ENCODE peak calls at places on chromosomes 13 and 19, in four cellular contexts. B, Y, T and E are unnamed samples.

GRCh38 chr19:39469036-39469435 is 11.6 kb upstream of the TIMM50 start:
- DNase-seq in T (no peak), B (no peak), Y (no peak), E (no peak)

GRCh38 chr19:41083516-41083915 is 4.7 kb upstream of the CYP2A13 start:
- DNase-seq in B (no peak), T (no peak), Y (no peak), E (no peak)

GRCh38 chr19:14113762-14114414 is 3.7 kb downstream of the PRKACA start:
- DNase-seq in Y (no peak), B (peak), T (no peak), E (no peak)

GRCh38 chr19:16825312-16826168 is 3.7 kb upstream of the SIN3B start:
- DNase-seq in Y (no peak), T (no peak), B (no peak), E (no peak)

GRCh38 chr13:30429721-30430694 is 7.7 kb downstream of the UBE2L5 start:
- DNase-seq in T (peak), Y (peak), B (no peak), E (no peak)

GRCh38 chr13:20702945-20703784 is at the start of gene IL17D:
- DNase-seq in B (peak), T (no peak), Y (no peak), E (no peak)

GRCh38 chr13:28337196-28338045 is 157.5 kb downstream of the FLT1 start:
- DNase-seq in B (no peak), T (no peak), Y (no peak), E (no peak)

GRCh38 chr13:30872195-30872594 is 33.9 kb upstream of the MEDAG start:
- DNase-seq in T (no peak), B (no peak), Y (no peak), E (no peak)

GRCh38 chr19:2325261-2326046 is 2.9 kb downstream of the LSM7 start:
- DNase-seq in B (no peak), T (no peak), Y (no peak), E (no peak)

GRCh38 chr19:14002571-14003278 is 3.4 kb downstream of the RFX1 start:
- DNase-seq in T (peak), Y (no peak), B (no peak), E (no peak)

GRCh38 chr13:44576396-44577235 is 486 bp upstream of the TSC22D1 start:
- DNase-seq in T (no peak), Y (no peak), B (peak), E (no peak)

GRCh38 chr19:13396256-13397080 is 109.8 kb downstream of the CACNA1A start:
- DNase-seq in T (no peak), B (peak), Y (peak), E (peak)

GRCh38 chr13:95948646-95949045 is 104.6 kb downstream of the UGGT2 start:
- DNase-seq in T (no peak), Y (no peak), B (no peak), E (no peak)

GRCh38 chr19:3545669-3546034 is 6.7 kb downstream of the TEKTIP1 start:
- DNase-seq in B (no peak), T (no peak), Y (no peak), E (no peak)

GRCh38 chr13:51349016-51349415 is 9.5 kb downstream of the SERPINE3 start:
- DNase-seq in B (no peak), T (no peak), Y (no peak), E (no peak)

GRCh38 chr13:70310720-70311119 is 202.5 kb upstream of the KLHL1 start:
- DNase-seq in T (no peak), Y (no peak), B (no peak), E (peak)

GRCh38 chr13:75329723-75330122 is 152.2 kb downstream of the TBC1D4 start:
- DNase-seq in Y (no peak), T (no peak), B (no peak), E (peak)

GRCh38 chr13:114161644-114162532 is 17.2 kb upstream of the CFAP97D2 start:
- DNase-seq in B (no peak), T (no peak), Y (no peak), E (peak)
- TF ChIP-seq POLR2AphosphoS2 in B (no peak), T (no peak), Y (no peak), E (no peak)

DNA sequence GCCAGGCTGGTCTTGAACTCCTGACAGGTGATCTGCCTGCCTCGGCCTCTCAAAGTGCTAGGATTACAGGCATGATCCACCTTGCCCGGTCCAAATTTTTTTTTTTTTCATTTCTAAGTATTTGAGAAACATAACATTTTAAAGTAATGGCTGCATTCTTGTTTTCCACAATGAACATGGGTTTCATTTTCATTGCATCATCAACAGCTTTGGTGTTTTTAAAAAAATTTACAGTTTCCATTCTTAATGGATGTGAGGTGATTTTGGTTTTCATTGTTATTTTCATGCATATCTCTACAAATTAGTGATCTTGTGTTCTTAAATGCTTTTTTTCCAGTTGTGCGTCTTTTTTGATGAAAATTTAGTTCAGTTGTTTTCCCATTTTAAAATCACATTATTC is 27.5 kb downstream of the ZNF429 start:
- DNase-seq in Y (no peak), T (no peak), B (no peak), E (no peak)
- TF ChIP-seq POLR2AphosphoS2 in Y (no peak), T (no peak), B (no peak), E (no peak)

GRCh38 chr19:52140077-52140710 is 456 bp upstream of the ZNF616 start:
- DNase-seq in T (no peak), B (no peak), Y (no peak), E (peak)
- TF ChIP-seq POLR2AphosphoS2 in T (no peak), B (no peak), Y (no peak), E (no peak)

GRCh38 chr19:42285546-42285945 is 16.4 kb upstream of the PRR19 start:
- DNase-seq in T (no peak), B (no peak), Y (peak), E (no peak)
- TF ChIP-seq POLR2AphosphoS2 in T (no peak), B (no peak), Y (no peak), E (no peak)

GRCh38 chr19:51541458-51542357 is 10.2 kb upstream of the SIGLEC6 start:
- DNase-seq in B (peak), Y (no peak), T (no peak), E (no peak)
- TF ChIP-seq POLR2AphosphoS2 in B (no peak), Y (no peak), T (no peak), E (no peak)

GRCh38 chr13:39765801-39766463 is 110.5 kb downstream of the COG6 start:
- DNase-seq in T (no peak), Y (no peak), B (no peak), E (no peak)
- TF ChIP-seq POLR2AphosphoS2 in T (no peak), Y (no peak), B (no peak), E (no peak)

GRCh38 chr13:49936085-49936942 is at the start of gene SPRYD7:
- DNase-seq in Y (peak), T (peak), B (peak), E (peak)
- TF ChIP-seq POLR2AphosphoS2 in Y (no peak), T (no peak), B (no peak), E (no peak)

GRCh38 chr19:44988896-44989563 is 12.2 kb upstream of the RELB start:
- DNase-seq in T (no peak), B (peak), Y (peak), E (peak)
- TF ChIP-seq POLR2AphosphoS2 in T (no peak), B (no peak), Y (no peak), E (no peak)

DNA sequence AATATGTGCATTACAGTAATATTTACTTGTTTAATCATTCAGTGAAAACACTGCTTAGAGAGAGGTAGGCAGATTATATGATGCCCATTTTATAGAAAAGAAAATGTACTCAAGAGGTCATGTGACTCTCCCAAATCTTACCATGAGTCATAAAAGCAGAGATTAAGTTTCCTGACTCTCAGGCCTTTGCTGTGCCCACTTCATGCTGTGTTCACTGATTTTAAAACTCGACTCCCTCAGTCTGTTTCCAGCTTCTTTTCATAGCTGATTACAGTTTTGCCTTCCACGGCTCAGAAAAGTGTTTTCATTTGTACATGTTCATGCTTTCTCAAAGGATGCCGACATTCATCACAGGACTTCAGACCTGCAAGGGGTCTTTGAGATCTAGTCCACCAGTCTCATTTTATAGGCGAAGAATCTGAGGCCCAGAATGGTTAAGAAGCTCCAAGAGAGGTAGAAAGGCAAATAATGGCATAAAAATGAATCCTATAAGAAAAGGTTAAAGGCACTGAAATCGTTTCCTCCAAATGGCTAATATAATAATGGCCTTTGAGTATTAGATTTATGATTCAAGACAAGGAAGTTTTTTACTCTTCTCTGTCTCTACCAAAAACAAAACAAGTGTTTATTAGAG is 9.0 kb upstream of the IPO5 start:
- DNase-seq in Y (no peak), B (no peak), T (no peak), E (no peak)
- TF ChIP-seq POLR2AphosphoS2 in Y (no peak), B (no peak), T (no peak), E (no peak)